ENCODE peak calls at places on chromosomes 12 and 14, in four cellular contexts. P, S, W and D are unnamed samples.

GRCh38 chr14:87869619-87870583 is 123.1 kb downstream of the GALC start:
- DNase-seq in W (no peak), S (peak), P (no peak), D (no peak)

GRCh38 chr12:100159391-100160104 is 16.9 kb upstream of the BLTP3B start:
- DNase-seq in P (no peak), W (no peak), S (no peak), D (no peak)

GRCh38 chr14:105499256-105500035 is 8.4 kb downstream of the TEDC1 start:
- DNase-seq in P (no peak), S (no peak), W (no peak), D (no peak)

GRCh38 chr12:128572311-128572810 is 251.4 kb downstream of the SLC15A4 start:
- DNase-seq in S (no peak), W (no peak), P (no peak), D (no peak)

GRCh38 chr12:58298793-58299192 is 357.4 kb downstream of the ATP23 start:
- DNase-seq in S (no peak), P (no peak), W (no peak), D (no peak)

GRCh38 chr12:112843272-112843671 is 51.7 kb downstream of the RPH3A start:
- DNase-seq in W (no peak), S (no peak), P (no peak), D (no peak)

GRCh38 chr12:110249105-110249504 is 31.9 kb upstream of the ATP2A2 start:
- DNase-seq in P (no peak), S (no peak), W (no peak), D (no peak)

GRCh38 chr12:131057211-131057721 is 103.6 kb downstream of the ADGRD1 start:
- DNase-seq in W (no peak), S (no peak), P (no peak), D (no peak)

GRCh38 chr12:11885261-11886038 is 185.3 kb upstream of the BCL2L14 start:
- DNase-seq in P (no peak), W (no peak), S (peak), D (no peak)

GRCh38 chr12:109735825-109736551 is 22.4 kb downstream of the FAM222A start:
- DNase-seq in S (no peak), W (no peak), P (no peak), D (no peak)

GRCh38 chr12:24608637-24609285 is 340.1 kb downstream of the BCAT1 start:
- DNase-seq in S (no peak), P (no peak), W (no peak), D (no peak)

GRCh38 chr14:24279301-24280186 is 8.1 kb upstream of the RABGGTA start:
- DNase-seq in P (peak), W (no peak), S (peak), D (no peak)

GRCh38 chr12:100219328-100220109 is 18.9 kb downstream of the ACTR6 start:
- DNase-seq in S (no peak), W (no peak), P (no peak), D (no peak)

GRCh38 chr12:108516511-108517275 is 1.6 kb downstream of the FICD start:
- DNase-seq in W (no peak), P (no peak), S (peak), D (no peak)

GRCh38 chr14:80213602-80214001 is 2.3 kb upstream of the DIO2 start:
- DNase-seq in S (peak), P (no peak), W (peak), D (no peak)

DNA sequence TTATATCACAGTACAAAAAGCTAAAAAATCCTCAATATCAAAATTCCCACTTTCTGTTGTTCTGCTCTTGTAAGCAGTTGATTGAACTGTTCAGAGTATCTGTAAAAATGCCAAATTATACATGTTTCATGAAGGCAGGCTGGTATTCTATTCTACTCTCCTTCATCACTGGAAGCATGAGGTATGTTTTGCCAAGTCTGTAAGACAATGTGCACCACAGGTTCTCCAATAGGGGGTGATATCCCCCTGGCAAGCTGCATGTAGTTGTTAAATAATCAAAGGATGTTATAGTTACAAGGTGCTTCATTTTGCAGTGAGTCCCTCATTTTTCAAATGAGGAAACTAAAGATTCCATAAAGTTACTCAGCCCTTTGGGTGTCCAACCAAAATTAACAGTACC is 15.1 kb upstream of the NEK9 start:
- DNase-seq in W (no peak), P (no peak), S (peak), D (no peak)
- TF ChIP-seq CTCF in W (peak), P (peak), S (no peak), D (no peak)

DNA sequence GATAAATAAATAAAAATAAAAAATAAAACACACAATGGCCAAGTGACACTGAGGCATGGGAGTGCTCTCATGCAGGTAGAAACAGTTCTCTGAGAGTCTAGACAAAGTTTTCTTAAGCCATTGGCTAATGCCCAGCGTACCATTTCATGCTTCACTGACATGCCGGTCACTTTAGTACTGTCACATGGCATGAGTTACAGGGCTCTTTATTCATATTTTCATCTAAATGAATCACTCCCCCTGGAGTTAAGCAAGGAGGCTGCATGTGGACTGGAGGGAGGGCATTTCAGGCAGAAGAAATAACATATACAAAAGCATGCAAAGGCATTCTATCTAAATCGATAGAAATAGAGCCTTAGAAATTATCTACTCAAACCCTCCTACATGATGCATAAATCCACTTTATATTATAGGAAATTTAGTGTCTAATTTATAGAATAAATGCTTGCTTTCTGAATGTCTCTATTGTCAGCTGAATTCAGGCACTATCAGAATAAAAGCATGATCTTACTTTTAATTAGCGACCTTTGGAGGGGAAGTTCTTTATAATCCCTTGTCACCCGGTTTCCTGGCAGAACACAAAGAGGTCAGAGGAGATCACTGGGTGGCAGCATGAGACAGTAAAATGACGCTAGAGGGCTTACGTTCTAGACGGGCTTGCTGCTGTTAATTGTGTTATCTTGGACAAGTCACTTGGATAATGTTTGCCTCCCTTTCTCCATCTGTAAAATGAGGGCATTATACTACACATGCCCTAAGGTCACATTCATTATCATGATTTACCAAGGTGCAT is 17.5 kb downstream of the DYRK4 start:
- DNase-seq in P (no peak), S (no peak), W (no peak), D (no peak)
- TF ChIP-seq CTCF in P (no peak), S (no peak), W (no peak), D (no peak)

DNA sequence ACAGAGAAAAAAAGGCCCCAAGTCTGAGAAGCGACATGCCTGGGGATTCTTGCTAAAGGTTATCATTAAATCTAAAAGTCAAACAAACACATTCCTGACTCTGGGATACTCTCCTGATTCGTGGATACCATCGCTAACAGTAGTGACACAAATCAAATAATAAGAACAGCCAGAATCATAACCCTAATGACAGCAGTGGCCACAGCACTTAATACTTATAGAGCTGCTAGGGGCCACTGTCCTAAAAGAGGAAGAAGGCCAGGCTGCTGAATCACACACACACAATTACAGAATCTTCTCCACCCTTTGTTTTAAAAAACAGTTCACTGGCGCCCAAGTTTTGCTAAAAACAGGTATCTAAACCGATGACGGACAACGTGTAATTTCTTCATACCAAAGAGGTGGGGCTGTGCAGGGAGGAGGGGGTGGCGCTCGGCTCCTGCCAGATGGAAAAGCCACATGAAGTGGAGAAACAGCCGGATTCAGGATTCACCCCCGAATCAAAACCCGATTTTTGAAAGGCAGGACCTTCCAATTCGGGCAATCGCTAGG is 1.1 kb downstream of the CLIP1 start:
- DNase-seq in W (no peak), S (peak), P (peak), D (no peak)
- TF ChIP-seq CTCF in W (no peak), S (no peak), P (no peak), D (no peak)

GRCh38 chr12:46831335-46832083 is 5.7 kb upstream of the SLC38A4 start:
- DNase-seq in S (no peak), P (no peak), W (no peak), D (no peak)

GRCh38 chr12:46824709-46825108 is 1.1 kb downstream of the SLC38A4 start:
- DNase-seq in W (no peak), P (no peak), S (no peak), D (no peak)

GRCh38 chr12:46830731-46831334 is 5.0 kb upstream of the SLC38A4 start:
- DNase-seq in W (no peak), P (no peak), S (no peak), D (no peak)

GRCh38 chr12:46825526-46826414 is at the start of gene SLC38A4:
- DNase-seq in S (no peak), P (no peak), W (no peak), D (no peak)
- TF ChIP-seq CTCF in S (no peak), P (no peak), W (no peak), D (no peak)

DNA sequence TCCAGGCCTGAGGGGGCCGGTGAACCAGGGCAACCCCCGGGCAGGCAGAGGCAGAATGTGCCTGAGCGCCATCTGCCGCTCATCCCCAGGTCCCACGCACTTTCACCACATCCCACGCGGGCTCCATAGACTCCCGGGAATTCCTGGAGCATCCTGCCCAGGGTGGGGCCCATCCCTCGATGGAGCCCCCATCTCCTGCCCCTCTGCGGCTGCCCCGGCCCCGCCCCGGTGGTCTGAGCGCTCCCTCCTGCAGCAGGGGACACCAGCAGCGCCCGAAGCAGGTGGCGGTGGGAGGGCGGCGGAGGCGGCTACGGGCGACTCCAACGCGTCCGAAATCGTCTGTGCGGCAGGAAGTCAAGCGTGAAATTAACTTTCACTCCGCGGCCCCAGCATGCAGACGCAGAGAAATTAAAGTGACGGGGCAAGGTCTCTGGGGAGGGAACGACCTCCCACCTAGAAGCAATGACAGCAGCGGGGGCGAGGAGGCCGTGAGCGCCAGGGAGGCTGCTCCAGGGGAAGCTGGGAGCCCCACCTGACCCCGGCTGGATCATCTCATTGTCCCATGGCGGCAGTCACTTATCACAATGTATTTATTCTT is 122.2 kb downstream of the NCOR2 start:
- DNase-seq in S (no peak), W (no peak), P (no peak), D (no peak)
- TF ChIP-seq CTCF in S (no peak), W (no peak), P (no peak), D (no peak)

DNA sequence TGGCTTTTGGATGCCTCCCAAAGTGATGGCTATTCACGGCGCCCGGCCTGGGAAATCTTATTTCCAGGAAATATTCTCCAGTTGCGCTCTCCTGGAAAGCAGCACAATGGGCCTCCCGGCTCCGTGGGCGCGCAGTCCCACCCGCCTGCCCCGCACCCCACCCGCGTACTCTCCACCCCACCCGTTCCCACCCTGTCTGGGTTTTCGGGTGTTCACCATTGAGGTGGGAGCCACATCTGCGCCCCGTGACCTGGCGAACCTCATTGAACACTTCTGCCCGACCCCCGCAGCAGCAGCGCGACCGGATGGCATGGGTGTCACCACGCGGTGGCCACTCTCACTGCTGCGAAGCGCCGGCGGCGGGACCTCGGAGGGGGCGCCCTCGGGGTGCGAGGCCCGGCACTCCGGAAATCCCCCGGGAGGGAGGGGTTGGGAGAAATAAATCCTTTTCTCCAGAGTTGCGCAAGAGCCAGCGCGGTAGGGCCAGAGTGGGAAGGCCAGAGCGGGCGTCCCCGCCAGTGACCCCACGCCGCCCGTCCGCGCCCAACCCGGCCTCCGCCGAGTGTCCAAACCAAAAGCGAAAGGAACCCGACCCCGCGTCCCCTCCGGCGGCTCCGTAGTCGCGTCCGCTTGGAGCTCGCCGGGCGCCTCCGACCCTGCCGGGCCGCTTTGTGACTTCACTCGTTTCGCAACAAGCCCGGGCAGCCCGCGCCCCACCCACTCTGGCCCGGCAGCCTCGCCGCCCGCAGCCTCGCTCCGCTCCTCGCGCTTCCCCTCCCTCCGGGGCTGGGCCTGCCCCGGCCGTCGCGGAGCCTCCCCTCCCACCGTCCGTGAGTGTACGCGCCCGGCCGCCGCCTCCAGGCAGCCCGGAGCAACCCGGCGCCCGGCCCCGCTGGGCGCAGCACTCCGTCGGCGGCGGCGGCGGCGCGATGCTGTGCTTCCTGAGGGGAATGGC is at the start of gene DRAM1:
- DNase-seq in S (peak), P (peak), W (peak), D (no peak)
- TF ChIP-seq CTCF in S (no peak), P (no peak), W (no peak), D (no peak)